ENCODE peak calls at places on chromosomes 16 and 17, in eight cellular contexts. E is neural progenitor cell, Y is aorta, C is GM23248, A is IMR-90, Z is A549, O is PC-9, J is HepG2. Q is an unnamed sample. For H3K4me1, the result is how much of the 10 kb centered on the place peaks cover.

GRCh38 chr17:74547736-74548135 is 1.8 kb upstream of the CD300C start:
- DNase-seq in Y (no peak), J (no peak), O (no peak), Z (peak), A (no peak), E (no peak), C (no peak), Q (no peak)

GRCh38 chr16:89445166-89445565 is 45.2 kb downstream of the ANKRD11 start:
- DNase-seq in A (no peak), E (no peak), O (no peak), C (no peak), J (no peak), Z (no peak), Y (no peak), Q (no peak)

GRCh38 chr16:54647731-54648221 is 282.9 kb upstream of the IRX5 start:
- DNase-seq in J (no peak), Y (no peak), E (no peak), A (no peak), Z (no peak), O (no peak), C (peak), Q (no peak)

GRCh38 chr17:62671553-62671952 is 44.1 kb downstream of the MRC2 start:
- DNase-seq in O (peak), Z (no peak), A (no peak), C (no peak), E (no peak), Y (peak), J (peak), Q (peak)

GRCh38 chr17:82981141-82981540 is 98.3 kb upstream of the METRNL start:
- DNase-seq in Z (no peak), E (no peak), Y (no peak), O (no peak), C (no peak), J (no peak), A (no peak), Q (no peak)

GRCh38 chr16:12341423-12341822 is 364.9 kb downstream of the SNX29 start:
- DNase-seq in J (peak), A (peak), E (no peak), Y (no peak), O (peak), Z (peak), C (peak), Q (no peak)

GRCh38 chr17:1000597-1001490 is 3.9 kb downstream of the TIMM22 start:
- DNase-seq in C (peak), O (no peak), Z (no peak), Y (peak), A (peak), J (peak), E (no peak), Q (no peak)

GRCh38 chr17:6853764-6854442 is 22.4 kb upstream of the TEKT1 start:
- DNase-seq in A (no peak), C (no peak), E (peak), Y (no peak), J (peak), Z (peak), O (no peak), Q (peak)

GRCh38 chr17:9218911-9219310 is 197.6 kb downstream of the NTN1 start:
- DNase-seq in A (no peak), O (no peak), J (no peak), E (no peak), C (no peak), Z (no peak), Y (no peak), Q (no peak)

DNA sequence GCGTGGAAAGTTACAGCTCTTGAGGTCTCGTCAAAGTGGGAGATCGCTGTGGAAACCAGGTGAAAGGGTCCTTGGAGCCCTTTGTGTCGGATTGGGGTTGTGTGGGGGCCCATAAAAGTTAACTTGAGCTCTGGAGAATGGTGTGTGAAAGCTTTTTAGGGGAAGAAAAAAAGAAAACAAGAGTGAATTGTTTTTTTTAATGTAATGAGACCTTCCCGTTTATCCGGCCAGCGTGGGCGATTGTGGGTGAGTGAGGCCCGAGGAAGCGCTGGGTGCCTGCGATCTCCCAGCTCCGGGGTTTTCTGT is 150.6 kb downstream of the MSI2 start:
- DNase-seq in O (no peak), E (no peak), J (no peak), Y (no peak), A (no peak), Z (no peak), C (no peak), Q (no peak)
- H3K27ac ChIP-seq in O (peak), E (peak), J (peak), Y (no peak), A (no peak), Z (peak), C (no peak), Q (peak)

DNA sequence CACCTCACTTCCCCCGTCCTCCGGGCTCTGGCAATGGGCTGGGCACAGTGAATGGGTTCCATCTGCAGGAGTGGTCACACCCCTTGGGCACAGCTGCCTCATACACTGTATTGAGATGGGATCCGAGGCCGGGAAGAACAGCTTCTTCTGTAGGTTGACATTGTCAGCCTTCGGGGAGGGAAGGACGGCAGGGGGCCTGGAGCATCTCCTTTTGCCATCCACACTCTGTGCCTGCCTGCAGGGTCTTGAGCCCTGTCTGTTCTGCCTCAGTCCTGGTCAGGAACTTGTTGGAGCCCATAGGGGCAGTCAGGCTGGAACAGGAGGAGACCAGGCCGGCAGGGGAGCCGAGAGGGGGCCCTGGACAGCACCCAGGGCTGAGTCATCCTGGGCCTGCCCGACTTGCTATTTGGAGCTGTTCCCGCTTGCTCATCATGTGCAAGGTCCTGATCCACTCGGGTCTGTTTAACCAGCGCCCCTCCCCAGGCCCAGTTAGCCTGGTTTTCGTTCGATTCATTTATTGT is 286.8 kb downstream of the SEC14L1 start:
- DNase-seq in A (peak), Z (peak), C (peak), J (no peak), E (no peak), O (peak), Y (peak), Q (no peak)
- H3K4me1 ChIP-seq in A (half or more), Z (half or more), C (half or more), J (half or more), E (under half), O (under half), Y (under half), Q (under half)

GRCh38 chr17:78349831-78350631 is 9.8 kb downstream of the SOCS3 start:
- DNase-seq in Y (no peak), C (peak), O (no peak), J (no peak), Z (no peak), A (no peak), E (no peak), Q (no peak)
- H3K27ac ChIP-seq in Y (no peak), C (no peak), O (no peak), J (no peak), Z (peak), A (no peak), E (no peak), Q (no peak)

GRCh38 chr17:59356543-59357218 is 25.2 kb downstream of the YPEL2 start:
- DNase-seq in Y (no peak), J (no peak), O (no peak), A (peak), C (peak), Z (no peak), E (no peak), Q (no peak)

GRCh38 chr17:59355695-59356323 is 24.4 kb downstream of the YPEL2 start:
- DNase-seq in Z (no peak), O (no peak), J (no peak), E (no peak), A (no peak), C (no peak), Y (no peak), Q (no peak)

GRCh38 chr17:59353106-59353854 is 21.8 kb downstream of the YPEL2 start:
- DNase-seq in Z (no peak), O (no peak), E (no peak), J (no peak), Y (no peak), C (no peak), A (no peak), Q (no peak)

GRCh38 chr17:59353936-59354755 is 22.7 kb downstream of the YPEL2 start:
- DNase-seq in Y (no peak), O (no peak), E (no peak), C (no peak), A (no peak), J (no peak), Z (no peak), Q (no peak)

DNA sequence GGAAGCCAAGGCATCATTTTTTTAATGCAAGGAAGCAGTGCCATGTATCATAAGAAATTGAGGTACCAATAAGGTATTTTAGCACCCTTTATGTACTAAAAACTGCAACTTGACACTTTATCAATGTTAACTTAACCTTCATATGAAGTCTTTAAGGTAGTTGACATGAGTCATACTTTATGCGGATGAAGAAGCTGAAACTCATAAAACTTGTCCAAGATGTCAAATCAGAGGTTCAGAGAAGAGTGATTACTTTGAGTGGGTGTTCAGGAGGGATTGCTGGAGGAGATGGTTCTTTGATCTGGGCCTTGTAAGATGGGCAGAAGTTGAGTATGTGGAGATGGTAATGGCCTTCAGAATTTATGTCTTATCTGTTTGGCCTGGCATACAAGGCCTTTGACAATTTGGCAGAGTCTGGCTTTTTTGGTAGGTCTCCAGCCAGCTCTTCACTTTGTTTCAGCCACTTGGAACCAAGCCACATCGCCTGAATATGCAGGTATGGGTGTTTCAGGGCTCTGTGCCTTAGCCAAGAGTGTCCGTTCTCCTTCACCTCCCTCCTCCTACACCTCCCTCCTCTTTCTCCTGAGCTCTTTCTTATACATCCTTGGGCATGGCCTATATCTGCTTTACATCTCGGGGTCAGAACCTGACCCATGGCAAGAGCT is 23.7 kb downstream of the YPEL2 start:
- DNase-seq in A (no peak), E (no peak), O (no peak), Y (no peak), J (no peak), Z (no peak), C (no peak), Q (no peak)
- H3K4me1 ChIP-seq in A (under half), E (under half), O (under half), Y (under half), J (half or more), Z (under half), C (under half), Q (under half)

Q was measured in endodermal cell.